ENCODE peak calls at places on chromosomes 2 and 18, in seven cellular contexts. W is RWPE1; K is HFF-Myc; Z is NCI-H146; X is stimulated activated CD4-positive, alpha-beta T cell treated with anti-CD3 and anti-CD28 coated beads, Interleukin-15, amount 100 ng/mL, for 24 hours; N is activated naive CD8-positive, alpha-beta T cell treated with anti-CD3 and anti-CD28 coated beads, Interleukin-2, amount 50 U/mL, for 24 hours; A is posterior cingulate gyrus. G is an unnamed sample.

GRCh38 chr2:177724398-177725287 is 332.1 kb downstream of the AGPS start:
- DNase-seq in W (peak; percentile 64), K (peak; percentile 7), Z (peak; percentile 31), X (peak; percentile 56), N (peak; percentile 43), A (peak; percentile 53), G (peak; percentile 79)

GRCh38 chr18:75283758-75284157 is 73.2 kb downstream of the TSHZ1 start:
- DNase-seq in W (no peak), K (no peak), Z (no peak), X (no peak), N (no peak), A (no peak), G (no peak)

GRCh38 chr2:74286725-74287124 is 56.5 kb downstream of the SLC4A5 start:
- DNase-seq in W (no peak), K (no peak), Z (no peak), X (peak; percentile 11), N (no peak), A (no peak), G (no peak)

GRCh38 chr2:218438601-218439000 is 19.7 kb downstream of the VIL1 start:
- DNase-seq in W (no peak), K (no peak), Z (no peak), X (no peak), N (no peak), A (no peak), G (no peak)

GRCh38 chr18:11324956-11325873 is 175.8 kb upstream of the PIEZO2 start:
- DNase-seq in W (peak; percentile 22), K (peak; percentile 71), Z (no peak), X (no peak), N (no peak), A (no peak), G (no peak)

GRCh38 chr2:238702691-238703415 is 145.0 kb upstream of the TWIST2 start:
- DNase-seq in W (no peak), K (no peak), Z (no peak), X (no peak), N (no peak), A (no peak), G (no peak)

GRCh38 chr2:174985624-174986023 is 19.6 kb downstream of the CHN1 start:
- DNase-seq in W (peak; percentile 28), K (no peak), Z (no peak), X (no peak), N (no peak), A (no peak), G (no peak)

GRCh38 chr2:120826260-120826648 is 90.6 kb downstream of the GLI2 start:
- DNase-seq in W (no peak), K (no peak), Z (no peak), X (no peak), N (no peak), A (no peak), G (no peak)

GRCh38 chr2:225379861-225380260 is 19.6 kb upstream of the NYAP2 start:
- DNase-seq in W (no peak), K (no peak), Z (no peak), X (no peak), N (no peak), A (no peak), G (no peak)

GRCh38 chr2:151067658-151068369 is 193.8 kb downstream of the RBM43 start:
- DNase-seq in W (peak; percentile 2), K (no peak), Z (no peak), X (no peak), N (no peak), A (no peak), G (no peak)

GRCh38 chr2:10525573-10526265 is 77.6 kb upstream of the ODC1 start:
- DNase-seq in W (no peak), K (no peak), Z (no peak), X (no peak), N (no peak), A (no peak), G (no peak)

GRCh38 chr2:144596074-144596871 is 76.4 kb upstream of the ZEB2 start:
- DNase-seq in W (peak; percentile 42), K (no peak), Z (no peak), X (no peak), N (no peak), A (no peak), G (peak; percentile 70)

GRCh38 chr18:8801263-8801901 is 96.0 kb downstream of the MTCL1 start:
- DNase-seq in W (peak; percentile 74), K (peak; percentile 83), Z (no peak), X (no peak), N (no peak), A (no peak), G (no peak)

GRCh38 chr2:191555092-191555742 is 122.7 kb upstream of the NABP1 start:
- DNase-seq in W (peak; percentile 74), K (peak; percentile 71), Z (peak; percentile 62), X (peak; percentile 89), N (peak; percentile 83), A (peak; percentile 78), G (peak; percentile 87)

GRCh38 chr2:1767939-1768691 is 23.8 kb upstream of the PXDN start:
- DNase-seq in W (no peak), K (no peak), Z (no peak), X (no peak), N (no peak), A (no peak), G (no peak)

GRCh38 chr2:148021059-148021985 is at the start of gene MBD5:
- DNase-seq in W (peak; percentile 13), K (peak; percentile 5), Z (peak; percentile 52), X (peak; percentile 50), N (peak; percentile 47), A (peak; percentile 18), G (peak; percentile 17)

GRCh38 chr18:58942486-58942885 is 77.8 kb downstream of the ZNF532 start:
- DNase-seq in W (no peak), K (no peak), Z (peak; percentile 42), X (no peak), N (no peak), A (no peak), G (no peak)

GRCh38 chr2:49948091-49948490 is 793.8 kb upstream of the FSHR start:
- DNase-seq in W (no peak), K (no peak), Z (no peak), X (no peak), N (no peak), A (no peak), G (no peak)

GRCh38 chr2:72561621-72562318 is 264.1 kb downstream of the EXOC6B start:
- DNase-seq in W (no peak), K (no peak), Z (no peak), X (no peak), N (no peak), A (no peak), G (no peak)

GRCh38 chr2:48120759-48121242 is 214.5 kb upstream of the FBXO11 start:
- DNase-seq in W (no peak), K (no peak), Z (no peak), X (no peak), N (no peak), A (no peak), G (no peak)

GRCh38 chr2:3476386-3477033 is 42.8 kb downstream of the ADI1 start:
- DNase-seq in W (no peak), K (no peak), Z (no peak), X (no peak), N (no peak), A (peak; percentile 62), G (no peak)